ENCODE peak calls at places on chromosomes 1 and 21, in five cellular contexts. K is mucosa of descending colon; N is EL; A is neuronal stem cell; V is activated T-helper 1 cell treated with anti-CD3 and anti-CD28 coated beads, Interleukin-2, amount 50 U/mL, for 16 hours. L is an unnamed sample.
A peak's percentile ranks its signal among the peaks of the same experiment; 100 is the strongest.

GRCh38 chr1:40050863-40051262 is 10.3 kb downstream of the CAP1 start:
- DNase-seq in K (no peak), N (no peak), A (no peak), V (no peak), L (no peak)

GRCh38 chr1:203454986-203455471 is 20.6 kb upstream of the PRELP start:
- DNase-seq in K (no peak), N (peak; percentile 36), A (no peak), V (no peak), L (no peak)

GRCh38 chr21:28704746-28705145 is 287.9 kb downstream of the LTN1 start:
- DNase-seq in K (no peak), N (no peak), A (no peak), V (no peak), L (peak; percentile 20)

GRCh38 chr1:233412812-233413211 is 85.3 kb downstream of the MAP3K21 start:
- DNase-seq in K (no peak), N (no peak), A (no peak), V (no peak), L (peak; percentile 87)

GRCh38 chr1:213821175-213821942 is 166.4 kb upstream of the PROX1 start:
- DNase-seq in K (no peak), N (no peak), A (no peak), V (no peak), L (peak; percentile 11)

GRCh38 chr1:23407036-23407630 is 17.4 kb downstream of the TCEA3 start:
- DNase-seq in K (no peak), N (peak; percentile 28), A (no peak), V (no peak), L (no peak)

GRCh38 chr1:162292422-162292849 is 84.2 kb downstream of the SPATA46 start:
- DNase-seq in K (no peak), N (peak; percentile 57), A (no peak), V (no peak), L (peak; percentile 13)

GRCh38 chr1:147757015-147757990 is 3.1 kb downstream of the GJA5 start:
- DNase-seq in K (no peak), N (peak; percentile 80), A (no peak), V (no peak), L (peak; percentile 95)

GRCh38 chr1:63152572-63152971 is 169.8 kb upstream of the FOXD3 start:
- DNase-seq in K (no peak), N (peak; percentile 1), A (no peak), V (no peak), L (peak; percentile 28)

GRCh38 chr1:110672753-110673108 is 2.0 kb downstream of the KCNA3 start:
- DNase-seq in K (no peak), N (no peak), A (no peak), V (peak; percentile 1), L (no peak)

GRCh38 chr1:233281711-233282581 is 13.6 kb downstream of the PCNX2 start:
- DNase-seq in K (no peak), N (peak; percentile 21), A (no peak), V (no peak), L (no peak)

GRCh38 chr1:213123532-213123931 is 72.5 kb downstream of the RPS6KC1 start:
- DNase-seq in K (no peak), N (peak; percentile 76), A (no peak), V (no peak), L (peak; percentile 65)

GRCh38 chr1:165543651-165544452 is at the start of gene LRRC52:
- DNase-seq in K (no peak), N (no peak), A (no peak), V (no peak), L (peak; percentile 31)

GRCh38 chr1:207007352-207008033 is 25.1 kb downstream of the C1orf116 start:
- DNase-seq in K (no peak), N (peak; percentile 96), A (peak; percentile 37), V (no peak), L (peak; percentile 97)

GRCh38 chr1:212814989-212815388 is 23.3 kb downstream of the TATDN3 start:
- DNase-seq in K (no peak), N (peak; percentile 13), A (no peak), V (no peak), L (peak; percentile 57)

GRCh38 chr1:61776091-61776490 is 33.8 kb downstream of the PATJ start:
- DNase-seq in K (no peak), N (no peak), A (no peak), V (no peak), L (no peak)

GRCh38 chr21:45838636-45839035 is 142.9 kb upstream of the COL6A1 start:
- DNase-seq in K (no peak), N (no peak), A (no peak), V (no peak), L (no peak)

GRCh38 chr1:202852163-202852904 is 36.6 kb downstream of the RABIF start:
- DNase-seq in K (no peak), N (peak; percentile 69), A (peak; percentile 21), V (no peak), L (peak; percentile 88)

GRCh38 chr1:193939585-193939984 is 753.2 kb upstream of the B3GALT2 start:
- DNase-seq in K (no peak), N (no peak), A (no peak), V (no peak), L (no peak)

GRCh38 chr1:186967659-186968394 is 139.1 kb downstream of the PLA2G4A start:
- DNase-seq in K (no peak), N (peak; percentile 71), A (peak; percentile 31), V (no peak), L (peak; percentile 13)

GRCh38 chr1:27598902-27599528 is 4.9 kb downstream of the AHDC1 start:
- DNase-seq in K (no peak), N (peak; percentile 75), A (no peak), V (no peak), L (peak; percentile 35)

GRCh38 chr1:1272341-1273151 is 1.1 kb downstream of the UBE2J2 start:
- DNase-seq in K (peak; percentile 87), N (no peak), A (no peak), V (no peak), L (peak; percentile 46)

GRCh38 chr1:225593414-225593813 is 59.5 kb downstream of the ENAH start:
- DNase-seq in K (no peak), N (no peak), A (no peak), V (no peak), L (no peak)

GRCh38 chr1:183180213-183180612 is 5.9 kb upstream of the LAMC2 start:
- DNase-seq in K (no peak), N (peak; percentile 84), A (no peak), V (no peak), L (peak; percentile 96)

GRCh38 chr1:197066719-197067456 is at the start of gene F13B:
- DNase-seq in K (no peak), N (no peak), A (no peak), V (no peak), L (no peak)

GRCh38 chr1:188386666-188387065 is 1557.9 kb downstream of the PLA2G4A start:
- DNase-seq in K (no peak), N (no peak), A (no peak), V (no peak), L (no peak)

GRCh38 chr1:94068831-94069648 is 51.9 kb downstream of the ABCA4 start:
- DNase-seq in K (peak; percentile 68), N (no peak), A (no peak), V (no peak), L (no peak)

GRCh38 chr1:107016376-107016978 is 40.0 kb upstream of the PRMT6 start:
- DNase-seq in K (no peak), N (peak; percentile 2), A (no peak), V (no peak), L (no peak)

GRCh38 chr21:43726686-43727570 is 8.0 kb downstream of the PDXK start:
- DNase-seq in K (peak; percentile 65), N (no peak), A (no peak), V (no peak), L (no peak)

GRCh38 chr1:219189021-219189824 is 15.5 kb downstream of the LYPLAL1 start:
- DNase-seq in K (no peak), N (peak; percentile 74), A (no peak), V (no peak), L (peak; percentile 42)

GRCh38 chr1:70847013-70847412 is 200.6 kb downstream of the PTGER3 start:
- DNase-seq in K (no peak), N (no peak), A (no peak), V (no peak), L (no peak)

GRCh38 chr1:225973158-225973557 is 26.0 kb downstream of the SDE2 start:
- DNase-seq in K (peak; percentile 61), N (no peak), A (no peak), V (no peak), L (no peak)

GRCh38 chr1:94757931-94758330 is 62.2 kb upstream of the SLC44A3 start:
- DNase-seq in K (no peak), N (no peak), A (no peak), V (no peak), L (no peak)

GRCh38 chr1:223102797-223103533 is 40.1 kb downstream of the TLR5 start:
- DNase-seq in K (no peak), N (no peak), A (no peak), V (no peak), L (no peak)

GRCh38 chr21:27171704-27172103 is 204.8 kb upstream of the ADAMTS5 start:
- DNase-seq in K (no peak), N (peak; percentile 25), A (no peak), V (no peak), L (peak; percentile 18)

GRCh38 chr1:198560093-198560638 is 19.7 kb upstream of the ATP6V1G3 start:
- DNase-seq in K (no peak), N (no peak), A (no peak), V (no peak), L (peak; percentile 81)

GRCh38 chr1:47521034-47521871 is 83.4 kb downstream of the FOXD2 start:
- DNase-seq in K (no peak), N (no peak), A (no peak), V (no peak), L (no peak)

GRCh38 chr1:215083408-215083961 is 948 bp downstream of the KCNK2 start:
- DNase-seq in K (peak; percentile 25), N (peak; percentile 46), A (peak; percentile 36), V (no peak), L (peak; percentile 24)

GRCh38 chr1:186306533-186306932 is 68.5 kb downstream of the TPR start:
- DNase-seq in K (no peak), N (no peak), A (no peak), V (no peak), L (no peak)